ENCODE peak calls at places on chromosomes 1 and 21, in nine cellular contexts. D, E, M, O, Q, V, J, A and W are unnamed samples.

GRCh38 chr1:90558126-90558525 is 159.0 kb downstream of the BARHL2 start:
- DNase-seq in D (no peak), E (no peak), M (no peak), O (no peak), Q (no peak), V (no peak), J (no peak), A (no peak), W (no peak)

GRCh38 chr1:94317790-94318188 is 80.4 kb upstream of the ARHGAP29 start:
- DNase-seq in D (no peak), E (no peak), M (no peak), O (no peak), Q (no peak), V (no peak), J (no peak), A (no peak), W (no peak)

GRCh38 chr1:204139088-204139487 is 12.8 kb downstream of the ETNK2 start:
- DNase-seq in D (no peak), E (no peak), M (no peak), O (no peak), Q (no peak), V (no peak), J (no peak), A (no peak), W (no peak)

GRCh38 chr1:94234615-94235014 is 2.8 kb downstream of the ARHGAP29 start:
- DNase-seq in D (no peak), E (no peak), M (no peak), O (no peak), Q (no peak), V (no peak), J (no peak), A (no peak), W (no peak)

GRCh38 chr21:42997053-42997452 is 22.7 kb downstream of the PKNOX1 start:
- DNase-seq in D (peak), E (peak), M (no peak), O (no peak), Q (peak), V (peak), J (no peak), A (no peak), W (no peak)

GRCh38 chr1:84847253-84848247 is 45.5 kb downstream of the LPAR3 start:
- DNase-seq in D (peak), E (peak), M (no peak), O (no peak), Q (peak), V (peak), J (peak), A (peak), W (peak)

GRCh38 chr1:42777860-42778259 is 6.9 kb upstream of the TMEM269 start:
- DNase-seq in D (no peak), E (peak), M (no peak), O (no peak), Q (no peak), V (peak), J (no peak), A (peak), W (peak)

GRCh38 chr1:194268839-194269238 is 1082.4 kb upstream of the B3GALT2 start:
- DNase-seq in D (no peak), E (no peak), M (no peak), O (no peak), Q (no peak), V (peak), J (no peak), A (no peak), W (no peak)

GRCh38 chr1:8094481-8095241 is 68.6 kb upstream of the ERRFI1 start:
- DNase-seq in D (peak), E (peak), M (no peak), O (no peak), Q (peak), V (peak), J (peak), A (no peak), W (no peak)

GRCh38 chr1:30522031-30523004 is 201.1 kb downstream of the MATN1 start:
- DNase-seq in D (no peak), E (peak), M (peak), O (no peak), Q (peak), V (peak), J (peak), A (no peak), W (no peak)

GRCh38 chr1:25028910-25029599 is 99.0 kb upstream of the RUNX3 start:
- DNase-seq in D (no peak), E (no peak), M (no peak), O (no peak), Q (no peak), V (no peak), J (no peak), A (peak), W (no peak)

GRCh38 chr1:200732438-200732837 is 6.3 kb upstream of the CAMSAP2 start:
- DNase-seq in D (no peak), E (no peak), M (no peak), O (no peak), Q (no peak), V (no peak), J (no peak), A (no peak), W (no peak)

GRCh38 chr1:156750191-156750931 is 1.1 kb downstream of the HDGF start:
- DNase-seq in D (peak), E (peak), M (peak), O (no peak), Q (peak), V (no peak), J (peak), A (peak), W (peak)

GRCh38 chr1:212035835-212036605 is 472 bp downstream of the DTL start:
- DNase-seq in D (no peak), E (no peak), M (no peak), O (no peak), Q (no peak), V (no peak), J (no peak), A (no peak), W (peak)

GRCh38 chr1:19949016-19949415 is 25.6 kb upstream of the PLA2G2E start:
- DNase-seq in D (peak), E (peak), M (no peak), O (no peak), Q (peak), V (peak), J (no peak), A (no peak), W (no peak)

GRCh38 chr1:94672934-94673333 is 131.4 kb upstream of the F3 start:
- DNase-seq in D (peak), E (peak), M (no peak), O (no peak), Q (no peak), V (peak), J (no peak), A (no peak), W (no peak)

GRCh38 chr1:218785928-218786327 is 387.8 kb upstream of the LYPLAL1 start:
- DNase-seq in D (no peak), E (peak), M (no peak), O (no peak), Q (no peak), V (peak), J (no peak), A (no peak), W (no peak)

GRCh38 chr21:34630536-34631143 is 15.7 kb upstream of the RCAN1 start:
- DNase-seq in D (peak), E (peak), M (peak), O (no peak), Q (peak), V (peak), J (no peak), A (peak), W (peak)

GRCh38 chr1:230753586-230754251 is 6.5 kb downstream of the CAPN9 start:
- DNase-seq in D (no peak), E (no peak), M (no peak), O (no peak), Q (peak), V (peak), J (no peak), A (peak), W (no peak)

GRCh38 chr21:46122758-46123683 is 25.1 kb downstream of the COL6A2 start:
- DNase-seq in D (no peak), E (peak), M (peak), O (no peak), Q (no peak), V (no peak), J (peak), A (no peak), W (no peak)

GRCh38 chr1:40625476-40626382 is 39.8 kb downstream of the RIMS3 start:
- DNase-seq in D (peak), E (peak), M (no peak), O (no peak), Q (peak), V (peak), J (no peak), A (peak), W (no peak)

GRCh38 chr1:31335007-31335406 is 37.9 kb downstream of the FABP3 start:
- DNase-seq in D (peak), E (peak), M (no peak), O (no peak), Q (peak), V (peak), J (no peak), A (peak), W (peak)

GRCh38 chr1:26391450-26391849 is 18.9 kb upstream of the ZNF683 start:
- DNase-seq in D (peak), E (peak), M (no peak), O (no peak), Q (peak), V (peak), J (no peak), A (peak), W (peak)

GRCh38 chr1:184698969-184699368 is 55.7 kb downstream of the EDEM3 start:
- DNase-seq in D (no peak), E (no peak), M (no peak), O (no peak), Q (no peak), V (no peak), J (no peak), A (no peak), W (no peak)

GRCh38 chr1:169762699-169763098 is 28.8 kb upstream of the SELE start:
- DNase-seq in D (no peak), E (no peak), M (no peak), O (no peak), Q (no peak), V (no peak), J (no peak), A (no peak), W (peak)

GRCh38 chr1:93129507-93130099 is 50.5 kb downstream of the MTF2 start:
- DNase-seq in D (no peak), E (no peak), M (no peak), O (no peak), Q (no peak), V (no peak), J (no peak), A (no peak), W (no peak)

GRCh38 chr1:89451011-89451410 is 73.6 kb upstream of the LRRC8B start:
- DNase-seq in D (peak), E (peak), M (no peak), O (no peak), Q (peak), V (peak), J (no peak), A (no peak), W (no peak)

GRCh38 chr1:53332188-53332564 is 4.3 kb upstream of the LRP8 start:
- DNase-seq in D (no peak), E (no peak), M (peak), O (no peak), Q (no peak), V (no peak), J (peak), A (no peak), W (no peak)

GRCh38 chr1:20485527-20486456 is at the start of gene CAMK2N1:
- DNase-seq in D (peak), E (peak), M (no peak), O (peak), Q (peak), V (peak), J (peak), A (no peak), W (no peak)

GRCh38 chr1:70656371-70656770 is 245.3 kb downstream of the CTH start:
- DNase-seq in D (no peak), E (peak), M (no peak), O (no peak), Q (no peak), V (no peak), J (no peak), A (no peak), W (no peak)

GRCh38 chr21:45080639-45081414 is 6.4 kb downstream of the ADARB1 start:
- DNase-seq in D (peak), E (peak), M (peak), O (peak), Q (no peak), V (peak), J (no peak), A (peak), W (no peak)

GRCh38 chr1:233897325-233898162 is 6.9 kb upstream of the SLC35F3 start:
- DNase-seq in D (no peak), E (no peak), M (no peak), O (no peak), Q (no peak), V (no peak), J (no peak), A (no peak), W (no peak)

GRCh38 chr1:160328171-160328570 is 14.9 kb downstream of the COPA start:
- DNase-seq in D (no peak), E (no peak), M (no peak), O (no peak), Q (no peak), V (no peak), J (no peak), A (no peak), W (no peak)

GRCh38 chr1:66371233-66372005 is 162.5 kb upstream of the SGIP1 start:
- DNase-seq in D (peak), E (peak), M (no peak), O (no peak), Q (no peak), V (peak), J (no peak), A (peak), W (no peak)